ENCODE peak calls at places on chromosomes 2 and 18, in seven cellular contexts. F is endothelial cell, Z is neural crest cell, O is AG04450, U is GM06990, B is right atrium auricular region, M is bronchial epithelial cell. A is an unnamed sample.

GRCh38 chr18:26717123-26717522 is 148.4 kb downstream of the AQP4 start:
- DNase-seq in U (no peak), M (no peak), Z (no peak), F (no peak), B (no peak), O (no peak), A (no peak)

GRCh38 chr2:241993386-241994005 is 124.0 kb downstream of the RTP5 start:
- DNase-seq in B (no peak), U (no peak), F (no peak), M (no peak), Z (no peak), O (no peak), A (no peak)

GRCh38 chr2:145323512-145323911 is 803.6 kb upstream of the ZEB2 start:
- DNase-seq in M (peak), O (no peak), Z (no peak), B (no peak), F (no peak), U (peak), A (no peak)

GRCh38 chr2:50492452-50492851 is 539.5 kb downstream of the NRXN1 start:
- DNase-seq in M (peak), B (no peak), Z (peak), O (peak), F (peak), U (no peak), A (peak)

GRCh38 chr2:16113568-16114549 is 173.5 kb downstream of the MYCN start:
- DNase-seq in M (no peak), Z (no peak), F (no peak), O (no peak), U (no peak), B (no peak), A (no peak)

GRCh38 chr2:175097297-175097696 is 70.7 kb downstream of the ATF2 start:
- DNase-seq in F (no peak), M (no peak), Z (no peak), B (no peak), O (peak), U (no peak), A (no peak)

GRCh38 chr2:117942958-117943672 is 70.8 kb downstream of the CCDC93 start:
- DNase-seq in F (no peak), O (peak), Z (no peak), B (no peak), M (no peak), U (no peak), A (no peak)

GRCh38 chr18:51342815-51343214 is 145.3 kb upstream of the MEX3C start:
- DNase-seq in U (no peak), F (no peak), Z (no peak), B (no peak), M (peak), O (no peak), A (no peak)

GRCh38 chr2:88873620-88874019 is 182.1 kb downstream of the RPIA start:
- DNase-seq in M (no peak), B (no peak), O (no peak), F (no peak), U (no peak), Z (no peak), A (no peak)

GRCh38 chr18:50268022-50268747 is 1.9 kb upstream of the CFAP53 start:
- DNase-seq in Z (peak), F (peak), O (no peak), U (peak), B (peak), M (peak), A (peak)

GRCh38 chr2:217746741-217747287 is 256.0 kb downstream of the TNS1 start:
- DNase-seq in O (no peak), U (no peak), M (peak), Z (no peak), F (no peak), B (peak), A (no peak)

GRCh38 chr2:41782306-41783158 is 265.3 kb upstream of the PKDCC start:
- DNase-seq in F (peak), B (no peak), O (peak), U (no peak), Z (peak), M (peak), A (peak)
- TF ChIP-seq CTCF in F (peak), B (peak), O (peak), U (peak), Z (peak), M (peak), A (peak)

GRCh38 chr2:105791229-105791628 is 46.5 kb downstream of the NCK2 start:
- DNase-seq in F (no peak), O (no peak), Z (no peak), B (no peak), U (no peak), M (no peak), A (no peak)

GRCh38 chr2:105790467-105791118 is 45.9 kb downstream of the NCK2 start:
- DNase-seq in Z (no peak), M (peak), O (no peak), U (peak), B (no peak), F (no peak), A (no peak)

GRCh38 chr2:105788670-105789290 is 44.1 kb downstream of the NCK2 start:
- DNase-seq in O (no peak), M (no peak), B (no peak), F (no peak), Z (no peak), U (no peak), A (no peak)

GRCh38 chr2:105787376-105788318 is 42.9 kb downstream of the NCK2 start:
- DNase-seq in O (no peak), Z (no peak), M (no peak), U (no peak), B (no peak), F (no peak), A (no peak)

DNA sequence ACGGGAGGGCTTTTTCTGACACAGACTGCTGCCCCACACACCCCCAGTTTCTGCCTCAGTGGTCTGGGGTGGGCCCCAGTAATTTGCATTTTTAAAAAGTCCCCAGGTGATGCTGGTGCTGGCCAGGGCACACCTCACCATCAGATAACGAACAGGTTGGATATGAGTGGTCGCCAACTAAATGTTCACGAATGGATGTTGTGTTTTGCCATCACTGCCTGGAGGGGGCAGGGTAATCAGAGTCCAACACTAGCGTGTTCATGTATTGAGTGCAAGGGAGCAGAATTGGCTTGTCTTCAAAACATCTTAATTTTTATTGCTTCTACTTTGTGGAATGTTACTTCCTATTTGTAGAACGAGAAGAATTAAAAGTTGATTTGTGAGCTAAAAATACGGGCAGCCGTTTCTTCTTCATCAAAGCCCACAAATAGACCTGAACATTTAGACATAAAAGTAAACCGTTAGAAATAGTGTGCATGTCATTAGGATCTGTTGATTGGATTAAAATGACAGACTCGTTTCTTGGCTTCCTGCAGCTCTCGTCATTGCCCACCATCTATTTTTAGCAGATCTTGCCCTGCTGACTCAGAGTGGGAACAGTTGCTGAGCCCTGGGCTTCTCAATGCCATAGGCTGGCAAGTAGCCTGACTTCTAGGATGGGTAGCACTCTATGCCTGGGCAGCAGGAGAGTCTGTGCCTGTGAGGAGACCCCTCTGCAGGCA is 45.2 kb downstream of the NCK2 start:
- DNase-seq in Z (no peak), U (peak), M (peak), B (no peak), O (peak), F (no peak), A (peak)
- TF ChIP-seq CTCF in Z (peak), U (peak), M (no peak), B (no peak), O (no peak), F (no peak), A (peak)

GRCh38 chr2:225002656-225003045 is 39.6 kb downstream of the DOCK10 start:
- DNase-seq in M (no peak), Z (no peak), B (no peak), U (peak), F (no peak), O (no peak), A (no peak)
- TF ChIP-seq CTCF in M (no peak), Z (no peak), B (no peak), U (peak), F (no peak), O (no peak), A (peak)

DNA sequence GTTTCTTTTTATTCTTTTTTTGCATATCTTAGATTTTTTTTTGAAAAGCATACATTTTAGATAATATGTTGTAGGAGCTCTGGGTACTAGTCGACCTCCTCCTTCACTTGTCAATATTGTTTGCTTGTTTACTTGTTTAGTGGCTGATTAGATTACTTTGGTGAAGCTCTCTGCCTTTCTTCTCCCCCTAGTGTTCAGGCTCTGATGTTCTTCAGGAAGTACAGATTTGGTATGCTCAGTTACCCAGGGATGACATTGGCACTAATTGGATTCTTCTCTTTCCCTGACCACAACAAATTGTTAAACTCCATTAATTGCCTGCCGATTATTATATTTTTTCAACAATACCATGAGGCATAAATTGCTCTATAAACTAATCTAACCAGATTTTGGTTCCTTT is 491.2 kb downstream of the SUCLG1 start:
- DNase-seq in Z (no peak), M (peak), U (no peak), B (no peak), F (no peak), O (no peak), A (no peak)
- TF ChIP-seq CTCF in Z (peak), M (peak), U (no peak), B (no peak), F (peak), O (no peak), A (no peak)

DNA sequence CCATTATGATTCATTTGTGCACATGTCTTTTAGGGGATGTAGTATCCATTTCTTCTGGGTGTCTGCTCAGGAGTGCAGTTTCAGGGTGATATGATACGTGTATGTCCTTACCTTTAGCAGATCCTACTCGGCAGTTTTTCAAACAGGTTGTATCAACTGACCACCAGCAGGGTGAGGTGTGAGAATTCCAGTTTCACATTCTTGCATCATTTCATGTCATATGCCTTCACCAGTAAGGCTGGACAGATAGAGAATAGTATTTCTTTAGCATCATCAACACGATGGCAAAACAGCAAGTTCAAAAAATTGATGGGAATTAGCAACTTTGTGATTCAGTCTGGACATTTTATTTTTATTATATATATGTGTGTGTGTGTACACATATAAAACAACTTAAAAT is 230.0 kb upstream of the TPO start:
- DNase-seq in U (no peak), F (no peak), M (no peak), Z (no peak), O (no peak), B (no peak), A (no peak)
- TF ChIP-seq CTCF in U (no peak), F (no peak), M (no peak), Z (no peak), O (no peak), B (no peak), A (no peak)

GRCh38 chr2:239735131-239735828 is 289.9 kb downstream of the NDUFA10 start:
- DNase-seq in M (no peak), B (no peak), O (no peak), U (no peak), Z (peak), F (no peak), A (no peak)

GRCh38 chr2:239735829-239736357 is 289.2 kb downstream of the NDUFA10 start:
- DNase-seq in O (no peak), B (no peak), F (no peak), U (no peak), Z (no peak), M (no peak), A (no peak)

GRCh38 chr2:239737144-239737463 is 288.0 kb downstream of the NDUFA10 start:
- DNase-seq in U (no peak), M (no peak), B (no peak), O (no peak), Z (no peak), F (no peak), A (no peak)

GRCh38 chr2:239738159-239738558 is 287.0 kb downstream of the NDUFA10 start:
- DNase-seq in B (no peak), M (no peak), U (no peak), F (no peak), Z (no peak), O (no peak), A (no peak)

DNA sequence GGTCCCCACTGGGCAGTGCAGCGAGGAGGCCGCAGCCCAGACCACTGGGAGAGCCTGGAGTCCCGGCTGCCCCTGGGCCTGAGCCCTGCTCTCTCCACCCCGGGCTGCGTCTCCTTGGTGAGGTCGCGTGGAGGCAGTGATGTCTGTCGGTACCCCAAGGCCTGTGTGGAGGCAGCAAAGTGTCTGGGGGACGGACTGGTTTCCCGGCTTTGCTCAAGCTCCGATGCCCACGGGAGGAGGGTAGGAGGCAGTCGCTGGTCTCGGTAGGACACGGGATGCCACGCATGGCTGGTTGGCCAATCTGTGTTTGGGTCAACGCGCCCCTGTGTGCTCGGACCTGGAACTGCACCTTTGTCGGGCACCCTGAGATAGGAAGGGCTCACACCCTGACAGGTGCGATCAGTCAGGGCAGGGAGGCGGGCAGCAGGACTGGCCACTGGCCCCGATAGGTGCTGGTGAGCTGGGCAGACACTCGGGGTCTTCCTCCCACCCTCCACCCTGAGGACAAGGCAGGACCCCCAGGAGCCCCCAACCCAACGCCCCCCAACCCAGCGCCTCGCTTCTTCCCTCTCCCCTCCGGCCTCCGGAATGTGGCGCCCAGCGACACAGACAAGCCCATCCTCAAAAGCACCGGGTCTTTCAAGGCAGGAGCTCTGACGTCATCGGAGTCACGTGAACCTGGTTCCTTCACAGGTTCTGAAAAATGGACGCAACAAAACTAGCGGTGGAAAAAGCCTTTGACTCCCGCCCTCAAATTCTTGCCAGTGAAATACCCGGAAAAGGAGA is 288.6 kb downstream of the NDUFA10 start:
- DNase-seq in F (no peak), Z (no peak), M (no peak), B (no peak), U (no peak), O (no peak), A (no peak)
- TF ChIP-seq CTCF in F (peak), Z (no peak), M (no peak), B (no peak), U (no peak), O (no peak), A (no peak)

GRCh38 chr18:76396792-76397191 is 98.2 kb downstream of the ZNF516 start:
- DNase-seq in M (no peak), O (no peak), B (no peak), U (no peak), F (no peak), Z (no peak), A (no peak)
- TF ChIP-seq CTCF in M (no peak), O (no peak), B (no peak), U (no peak), F (no peak), Z (no peak), A (no peak)

GRCh38 chr18:54672109-54672508 is 81.1 kb downstream of the DYNAP start:
- DNase-seq in Z (no peak), B (no peak), M (no peak), F (no peak), O (no peak), U (no peak), A (no peak)

GRCh38 chr18:54672846-54673475 is 81.9 kb downstream of the DYNAP start:
- DNase-seq in B (no peak), O (no peak), U (no peak), M (peak), Z (no peak), F (no peak), A (no peak)

GRCh38 chr18:54675076-54675475 is 84.0 kb downstream of the DYNAP start:
- DNase-seq in Z (no peak), F (no peak), U (no peak), O (no peak), B (no peak), M (no peak), A (no peak)

DNA sequence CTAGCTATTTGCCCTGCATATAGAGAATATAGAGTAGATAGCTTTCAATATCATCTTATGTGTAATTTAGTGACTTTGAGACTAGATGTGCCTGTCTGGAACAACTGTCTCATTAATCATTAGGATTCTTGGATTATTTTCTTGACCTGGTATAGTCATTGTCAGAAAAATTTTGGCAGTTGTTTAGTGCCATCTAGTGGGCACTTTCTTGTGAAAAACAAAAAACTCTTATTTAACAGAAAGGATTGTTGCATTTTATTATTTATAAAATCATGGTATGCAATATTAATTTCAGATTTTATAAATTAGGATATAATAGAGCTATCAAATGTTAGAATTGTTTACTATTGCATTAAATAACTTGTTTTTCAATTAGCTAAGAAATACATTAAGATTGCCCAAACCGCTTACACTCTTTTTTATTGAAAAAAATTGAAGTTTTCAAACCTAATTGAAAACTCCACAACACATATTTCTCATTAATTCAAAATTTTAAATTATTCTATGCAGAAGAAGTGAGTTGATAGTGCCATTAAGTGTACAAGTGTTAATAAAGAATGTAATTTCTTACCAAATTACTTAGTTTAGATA is 80.3 kb downstream of the DYNAP start:
- DNase-seq in B (no peak), F (no peak), U (no peak), O (no peak), M (peak), Z (no peak), A (peak)
- TF ChIP-seq CTCF in B (peak), F (peak), U (peak), O (peak), M (peak), Z (peak), A (peak)